ENCODE peak calls at places on chromosomes 1 and 21, in seven cellular contexts. One of them, this sample, is unnamed.

GRCh38 chr1:25031966-25032667 is 102.0 kb upstream of the RUNX3 start:
- DNase-seq in SIG-M5: no peak
- DNase-seq in mesothelial cell of epicardium: no peak
- DNase-seq in brain microvascular endothelial cell: peak
- DNase-seq in hepatocyte: no peak
- DNase-seq in activated naive CD4-positive, alpha-beta T cell treated with Interleukin-2 at 50 U/mL for 16 hours: peak
- DNase-seq in spleen: peak
- DNase-seq in this sample: no peak

GRCh38 chr1:209318302-209319056 is 265.0 kb upstream of the CAMK1G start:
- DNase-seq in SIG-M5: no peak
- DNase-seq in mesothelial cell of epicardium: no peak
- DNase-seq in brain microvascular endothelial cell: no peak
- DNase-seq in hepatocyte: no peak
- DNase-seq in activated naive CD4-positive, alpha-beta T cell treated with Interleukin-2 at 50 U/mL for 16 hours: no peak
- DNase-seq in spleen: no peak
- DNase-seq in this sample: no peak

GRCh38 chr1:24635195-24635843 is 7.8 kb upstream of the SRRM1 start:
- DNase-seq in SIG-M5: peak
- DNase-seq in mesothelial cell of epicardium: no peak
- DNase-seq in brain microvascular endothelial cell: peak
- DNase-seq in hepatocyte: peak
- DNase-seq in activated naive CD4-positive, alpha-beta T cell treated with Interleukin-2 at 50 U/mL for 16 hours: no peak
- DNase-seq in spleen: no peak
- DNase-seq in this sample: peak

GRCh38 chr1:174519845-174520244 is 72.1 kb downstream of the GPR52 start:
- DNase-seq in SIG-M5: no peak
- DNase-seq in mesothelial cell of epicardium: no peak
- DNase-seq in brain microvascular endothelial cell: no peak
- DNase-seq in hepatocyte: no peak
- DNase-seq in activated naive CD4-positive, alpha-beta T cell treated with Interleukin-2 at 50 U/mL for 16 hours: no peak
- DNase-seq in spleen: no peak
- DNase-seq in this sample: peak

GRCh38 chr1:156050376-156050775 is 3.2 kb downstream of the UBQLN4 start:
- DNase-seq in SIG-M5: no peak
- DNase-seq in mesothelial cell of epicardium: no peak
- DNase-seq in brain microvascular endothelial cell: no peak
- DNase-seq in hepatocyte: no peak
- DNase-seq in activated naive CD4-positive, alpha-beta T cell treated with Interleukin-2 at 50 U/mL for 16 hours: no peak
- DNase-seq in spleen: no peak
- DNase-seq in this sample: no peak

GRCh38 chr21:37225440-37225839 is 41.7 kb downstream of the VPS26C start:
- DNase-seq in SIG-M5: no peak
- DNase-seq in mesothelial cell of epicardium: no peak
- DNase-seq in brain microvascular endothelial cell: no peak
- DNase-seq in hepatocyte: no peak
- DNase-seq in activated naive CD4-positive, alpha-beta T cell treated with Interleukin-2 at 50 U/mL for 16 hours: peak
- DNase-seq in spleen: no peak
- DNase-seq in this sample: no peak

GRCh38 chr1:231923461-231924132 is 297.0 kb downstream of the DISC1 start:
- DNase-seq in SIG-M5: no peak
- DNase-seq in mesothelial cell of epicardium: no peak
- DNase-seq in brain microvascular endothelial cell: no peak
- DNase-seq in hepatocyte: no peak
- DNase-seq in activated naive CD4-positive, alpha-beta T cell treated with Interleukin-2 at 50 U/mL for 16 hours: no peak
- DNase-seq in spleen: no peak
- DNase-seq in this sample: no peak

GRCh38 chr1:234240680-234241079 is 132.6 kb upstream of the COA6 start:
- DNase-seq in SIG-M5: no peak
- DNase-seq in mesothelial cell of epicardium: no peak
- DNase-seq in brain microvascular endothelial cell: no peak
- DNase-seq in hepatocyte: no peak
- DNase-seq in activated naive CD4-positive, alpha-beta T cell treated with Interleukin-2 at 50 U/mL for 16 hours: no peak
- DNase-seq in spleen: no peak
- DNase-seq in this sample: no peak

GRCh38 chr1:247409869-247410544 is 6.0 kb upstream of the NLRP3 start:
- DNase-seq in SIG-M5: no peak
- DNase-seq in mesothelial cell of epicardium: no peak
- DNase-seq in brain microvascular endothelial cell: no peak
- DNase-seq in hepatocyte: no peak
- DNase-seq in activated naive CD4-positive, alpha-beta T cell treated with Interleukin-2 at 50 U/mL for 16 hours: peak
- DNase-seq in spleen: no peak
- DNase-seq in this sample: no peak

GRCh38 chr1:37477198-37477931 is 3.0 kb downstream of the ZC3H12A start:
- DNase-seq in SIG-M5: no peak
- DNase-seq in mesothelial cell of epicardium: no peak
- DNase-seq in brain microvascular endothelial cell: peak
- DNase-seq in hepatocyte: peak
- DNase-seq in activated naive CD4-positive, alpha-beta T cell treated with Interleukin-2 at 50 U/mL for 16 hours: peak
- DNase-seq in spleen: peak
- DNase-seq in this sample: peak

GRCh38 chr1:207867136-207868081 is 43.5 kb downstream of the CD34 start:
- DNase-seq in SIG-M5: no peak
- DNase-seq in mesothelial cell of epicardium: no peak
- DNase-seq in brain microvascular endothelial cell: no peak
- DNase-seq in hepatocyte: no peak
- DNase-seq in activated naive CD4-positive, alpha-beta T cell treated with Interleukin-2 at 50 U/mL for 16 hours: peak
- DNase-seq in spleen: peak
- DNase-seq in this sample: no peak

GRCh38 chr1:3770047-3770765 is 2.3 kb upstream of the SMIM1 start:
- DNase-seq in SIG-M5: no peak
- DNase-seq in mesothelial cell of epicardium: no peak
- DNase-seq in brain microvascular endothelial cell: no peak
- DNase-seq in hepatocyte: no peak
- DNase-seq in activated naive CD4-positive, alpha-beta T cell treated with Interleukin-2 at 50 U/mL for 16 hours: no peak
- DNase-seq in spleen: no peak
- DNase-seq in this sample: no peak

GRCh38 chr1:69700770-69701169 is 133.0 kb downstream of the LRRC7 start:
- DNase-seq in SIG-M5: no peak
- DNase-seq in mesothelial cell of epicardium: no peak
- DNase-seq in brain microvascular endothelial cell: peak
- DNase-seq in hepatocyte: peak
- DNase-seq in activated naive CD4-positive, alpha-beta T cell treated with Interleukin-2 at 50 U/mL for 16 hours: no peak
- DNase-seq in spleen: no peak
- DNase-seq in this sample: peak

GRCh38 chr1:14442669-14443068 is 155.8 kb upstream of the KAZN start:
- DNase-seq in SIG-M5: no peak
- DNase-seq in mesothelial cell of epicardium: no peak
- DNase-seq in brain microvascular endothelial cell: no peak
- DNase-seq in hepatocyte: no peak
- DNase-seq in activated naive CD4-positive, alpha-beta T cell treated with Interleukin-2 at 50 U/mL for 16 hours: no peak
- DNase-seq in spleen: no peak
- DNase-seq in this sample: no peak

GRCh38 chr21:45867671-45868081 is 113.9 kb upstream of the COL6A1 start:
- DNase-seq in SIG-M5: no peak
- DNase-seq in mesothelial cell of epicardium: no peak
- DNase-seq in brain microvascular endothelial cell: no peak
- DNase-seq in hepatocyte: no peak
- DNase-seq in activated naive CD4-positive, alpha-beta T cell treated with Interleukin-2 at 50 U/mL for 16 hours: no peak
- DNase-seq in spleen: peak
- DNase-seq in this sample: no peak

GRCh38 chr1:192732787-192733186 is 76.1 kb upstream of the RGS2 start:
- DNase-seq in SIG-M5: no peak
- DNase-seq in mesothelial cell of epicardium: no peak
- DNase-seq in brain microvascular endothelial cell: no peak
- DNase-seq in hepatocyte: no peak
- DNase-seq in activated naive CD4-positive, alpha-beta T cell treated with Interleukin-2 at 50 U/mL for 16 hours: no peak
- DNase-seq in spleen: no peak
- DNase-seq in this sample: no peak

GRCh38 chr21:30674312-30674711 is 31.6 kb downstream of the KRTAP20-3 start:
- DNase-seq in SIG-M5: no peak
- DNase-seq in mesothelial cell of epicardium: no peak
- DNase-seq in brain microvascular endothelial cell: no peak
- DNase-seq in hepatocyte: no peak
- DNase-seq in activated naive CD4-positive, alpha-beta T cell treated with Interleukin-2 at 50 U/mL for 16 hours: no peak
- DNase-seq in spleen: no peak
- DNase-seq in this sample: no peak

GRCh38 chr1:42177551-42177981 is 13.0 kb upstream of the GUCA2A start:
- DNase-seq in SIG-M5: no peak
- DNase-seq in mesothelial cell of epicardium: no peak
- DNase-seq in brain microvascular endothelial cell: peak
- DNase-seq in hepatocyte: peak
- DNase-seq in activated naive CD4-positive, alpha-beta T cell treated with Interleukin-2 at 50 U/mL for 16 hours: no peak
- DNase-seq in spleen: no peak
- DNase-seq in this sample: peak

GRCh38 chr1:117268926-117269378 is 58.2 kb upstream of the VTCN1 start:
- DNase-seq in SIG-M5: no peak
- DNase-seq in mesothelial cell of epicardium: peak
- DNase-seq in brain microvascular endothelial cell: no peak
- DNase-seq in hepatocyte: peak
- DNase-seq in activated naive CD4-positive, alpha-beta T cell treated with Interleukin-2 at 50 U/mL for 16 hours: no peak
- DNase-seq in spleen: no peak
- DNase-seq in this sample: no peak

GRCh38 chr1:242890211-242890741 is 364.8 kb downstream of the CEP170 start:
- DNase-seq in SIG-M5: no peak
- DNase-seq in mesothelial cell of epicardium: peak
- DNase-seq in brain microvascular endothelial cell: peak
- DNase-seq in hepatocyte: peak
- DNase-seq in activated naive CD4-positive, alpha-beta T cell treated with Interleukin-2 at 50 U/mL for 16 hours: no peak
- DNase-seq in spleen: no peak
- DNase-seq in this sample: no peak

GRCh38 chr1:183175631-183176030 is 10.4 kb upstream of the LAMC2 start:
- DNase-seq in SIG-M5: no peak
- DNase-seq in mesothelial cell of epicardium: no peak
- DNase-seq in brain microvascular endothelial cell: no peak
- DNase-seq in hepatocyte: no peak
- DNase-seq in activated naive CD4-positive, alpha-beta T cell treated with Interleukin-2 at 50 U/mL for 16 hours: no peak
- DNase-seq in spleen: no peak
- DNase-seq in this sample: no peak

GRCh38 chr1:247443641-247444040 is 14.3 kb downstream of the OR2B11 start:
- DNase-seq in SIG-M5: no peak
- DNase-seq in mesothelial cell of epicardium: no peak
- DNase-seq in brain microvascular endothelial cell: no peak
- DNase-seq in hepatocyte: no peak
- DNase-seq in activated naive CD4-positive, alpha-beta T cell treated with Interleukin-2 at 50 U/mL for 16 hours: no peak
- DNase-seq in spleen: no peak
- DNase-seq in this sample: no peak

GRCh38 chr1:248696261-248696660 is 6.3 kb downstream of the OR14I1 start:
- DNase-seq in SIG-M5: no peak
- DNase-seq in mesothelial cell of epicardium: no peak
- DNase-seq in brain microvascular endothelial cell: no peak
- DNase-seq in hepatocyte: no peak
- DNase-seq in activated naive CD4-positive, alpha-beta T cell treated with Interleukin-2 at 50 U/mL for 16 hours: no peak
- DNase-seq in spleen: no peak
- DNase-seq in this sample: no peak

GRCh38 chr1:29282924-29283803 is 46.8 kb downstream of the PTPRU start:
- DNase-seq in SIG-M5: no peak
- DNase-seq in mesothelial cell of epicardium: peak
- DNase-seq in brain microvascular endothelial cell: peak
- DNase-seq in hepatocyte: peak
- DNase-seq in activated naive CD4-positive, alpha-beta T cell treated with Interleukin-2 at 50 U/mL for 16 hours: no peak
- DNase-seq in spleen: no peak
- DNase-seq in this sample: no peak

GRCh38 chr1:226657788-226658537 is 81.1 kb downstream of the ITPKB start:
- DNase-seq in SIG-M5: no peak
- DNase-seq in mesothelial cell of epicardium: no peak
- DNase-seq in brain microvascular endothelial cell: no peak
- DNase-seq in hepatocyte: no peak
- DNase-seq in activated naive CD4-positive, alpha-beta T cell treated with Interleukin-2 at 50 U/mL for 16 hours: no peak
- DNase-seq in spleen: peak
- DNase-seq in this sample: peak

GRCh38 chr1:168603501-168604107 is 27.2 kb downstream of the XCL1 start:
- DNase-seq in SIG-M5: no peak
- DNase-seq in mesothelial cell of epicardium: peak
- DNase-seq in brain microvascular endothelial cell: peak
- DNase-seq in hepatocyte: peak
- DNase-seq in activated naive CD4-positive, alpha-beta T cell treated with Interleukin-2 at 50 U/mL for 16 hours: peak
- DNase-seq in spleen: peak
- DNase-seq in this sample: peak

GRCh38 chr1:180157576-180158057 is 2.9 kb downstream of the QSOX1 start:
- DNase-seq in SIG-M5: no peak
- DNase-seq in mesothelial cell of epicardium: no peak
- DNase-seq in brain microvascular endothelial cell: no peak
- DNase-seq in hepatocyte: peak
- DNase-seq in activated naive CD4-positive, alpha-beta T cell treated with Interleukin-2 at 50 U/mL for 16 hours: no peak
- DNase-seq in spleen: no peak
- DNase-seq in this sample: no peak

GRCh38 chr1:30654188-30654587 is 69.2 kb downstream of the MATN1 start:
- DNase-seq in SIG-M5: no peak
- DNase-seq in mesothelial cell of epicardium: no peak
- DNase-seq in brain microvascular endothelial cell: no peak
- DNase-seq in hepatocyte: no peak
- DNase-seq in activated naive CD4-positive, alpha-beta T cell treated with Interleukin-2 at 50 U/mL for 16 hours: no peak
- DNase-seq in spleen: peak
- DNase-seq in this sample: no peak

GRCh38 chr1:15343729-15344128 is 66.0 kb upstream of the EFHD2 start:
- DNase-seq in SIG-M5: no peak
- DNase-seq in mesothelial cell of epicardium: no peak
- DNase-seq in brain microvascular endothelial cell: peak
- DNase-seq in hepatocyte: no peak
- DNase-seq in activated naive CD4-positive, alpha-beta T cell treated with Interleukin-2 at 50 U/mL for 16 hours: no peak
- DNase-seq in spleen: no peak
- DNase-seq in this sample: no peak

GRCh38 chr1:183318433-183318832 is 99.7 kb downstream of the NMNAT2 start:
- DNase-seq in SIG-M5: no peak
- DNase-seq in mesothelial cell of epicardium: no peak
- DNase-seq in brain microvascular endothelial cell: peak
- DNase-seq in hepatocyte: peak
- DNase-seq in activated naive CD4-positive, alpha-beta T cell treated with Interleukin-2 at 50 U/mL for 16 hours: no peak
- DNase-seq in spleen: no peak
- DNase-seq in this sample: no peak

GRCh38 chr1:89692601-89693503 is 59.9 kb downstream of the LRRC8C start:
- DNase-seq in SIG-M5: peak
- DNase-seq in mesothelial cell of epicardium: no peak
- DNase-seq in brain microvascular endothelial cell: no peak
- DNase-seq in hepatocyte: no peak
- DNase-seq in activated naive CD4-positive, alpha-beta T cell treated with Interleukin-2 at 50 U/mL for 16 hours: no peak
- DNase-seq in spleen: no peak
- DNase-seq in this sample: no peak

GRCh38 chr1:222068101-222068500 is 326.2 kb upstream of the DUSP10 start:
- DNase-seq in SIG-M5: no peak
- DNase-seq in mesothelial cell of epicardium: no peak
- DNase-seq in brain microvascular endothelial cell: no peak
- DNase-seq in hepatocyte: no peak
- DNase-seq in activated naive CD4-positive, alpha-beta T cell treated with Interleukin-2 at 50 U/mL for 16 hours: no peak
- DNase-seq in spleen: no peak
- DNase-seq in this sample: no peak

GRCh38 chr1:51519857-51520699 is 1.0 kb upstream of the EPS15 start:
- DNase-seq in SIG-M5: no peak
- DNase-seq in mesothelial cell of epicardium: no peak
- DNase-seq in brain microvascular endothelial cell: peak
- DNase-seq in hepatocyte: peak
- DNase-seq in activated naive CD4-positive, alpha-beta T cell treated with Interleukin-2 at 50 U/mL for 16 hours: no peak
- DNase-seq in spleen: no peak
- DNase-seq in this sample: no peak

GRCh38 chr1:32180186-32181060 is 948 bp downstream of the TXLNA start:
- DNase-seq in SIG-M5: no peak
- DNase-seq in mesothelial cell of epicardium: no peak
- DNase-seq in brain microvascular endothelial cell: peak
- DNase-seq in hepatocyte: peak
- DNase-seq in activated naive CD4-positive, alpha-beta T cell treated with Interleukin-2 at 50 U/mL for 16 hours: peak
- DNase-seq in spleen: peak
- DNase-seq in this sample: no peak